ENCODE peak calls at places on chromosomes 12 and 14, in eight cellular contexts. One of them, this sample, is unnamed.

GRCh38 chr14:71143391-71144290 is 236.4 kb downstream of the PCNX1 start:
- DNase-seq in GM23338: no peak
- DNase-seq in mammary epithelial cell: peak; percentile 98
- DNase-seq in IMR-90: peak; percentile 80
- DNase-seq in gastrocnemius medialis: no peak
- DNase-seq in body of pancreas: no peak
- DNase-seq in stomach: no peak
- DNase-seq in HCT116: no peak
- DNase-seq in this sample: peak; percentile 97

GRCh38 chr12:75853621-75854020 is 178.0 kb downstream of the PHLDA1 start:
- DNase-seq in GM23338: no peak
- DNase-seq in mammary epithelial cell: no peak
- DNase-seq in IMR-90: no peak
- DNase-seq in gastrocnemius medialis: no peak
- DNase-seq in body of pancreas: no peak
- DNase-seq in stomach: no peak
- DNase-seq in HCT116: no peak
- DNase-seq in this sample: no peak

GRCh38 chr14:69428289-69428998 is 30.0 kb downstream of the SLC39A9 start:
- DNase-seq in GM23338: no peak
- DNase-seq in mammary epithelial cell: no peak
- DNase-seq in IMR-90: no peak
- DNase-seq in gastrocnemius medialis: no peak
- DNase-seq in body of pancreas: no peak
- DNase-seq in stomach: no peak
- DNase-seq in HCT116: no peak
- DNase-seq in this sample: no peak

GRCh38 chr12:15534322-15534721 is 212.0 kb downstream of the PTPRO start:
- DNase-seq in GM23338: no peak
- DNase-seq in mammary epithelial cell: no peak
- DNase-seq in IMR-90: peak; percentile 47
- DNase-seq in gastrocnemius medialis: no peak
- DNase-seq in body of pancreas: no peak
- DNase-seq in stomach: no peak
- DNase-seq in HCT116: no peak
- DNase-seq in this sample: no peak

GRCh38 chr12:67147447-67147846 is 121.7 kb upstream of the CAND1 start:
- DNase-seq in GM23338: no peak
- DNase-seq in mammary epithelial cell: no peak
- DNase-seq in IMR-90: no peak
- DNase-seq in gastrocnemius medialis: no peak
- DNase-seq in body of pancreas: no peak
- DNase-seq in stomach: no peak
- DNase-seq in HCT116: no peak
- DNase-seq in this sample: no peak

GRCh38 chr14:104970231-104971068 is 7.7 kb downstream of the AHNAK2 start:
- DNase-seq in GM23338: peak; percentile 59
- DNase-seq in mammary epithelial cell: peak; percentile 81
- DNase-seq in IMR-90: peak; percentile 81
- DNase-seq in gastrocnemius medialis: peak; percentile 43
- DNase-seq in body of pancreas: no peak
- DNase-seq in stomach: peak; percentile 40
- DNase-seq in HCT116: peak; percentile 56
- DNase-seq in this sample: peak; percentile 83

GRCh38 chr14:55297611-55298323 is 26.5 kb downstream of the FBXO34 start:
- DNase-seq in GM23338: peak; percentile 27
- DNase-seq in mammary epithelial cell: peak; percentile 67
- DNase-seq in IMR-90: no peak
- DNase-seq in gastrocnemius medialis: no peak
- DNase-seq in body of pancreas: peak; percentile 69
- DNase-seq in stomach: peak; percentile 72
- DNase-seq in HCT116: no peak
- DNase-seq in this sample: peak; percentile 35

GRCh38 chr12:118356809-118357326 is 15.8 kb downstream of the TAOK3 start:
- DNase-seq in GM23338: no peak
- DNase-seq in mammary epithelial cell: peak; percentile 78
- DNase-seq in IMR-90: peak; percentile 92
- DNase-seq in gastrocnemius medialis: no peak
- DNase-seq in body of pancreas: no peak
- DNase-seq in stomach: no peak
- DNase-seq in HCT116: no peak
- DNase-seq in this sample: peak; percentile 69

GRCh38 chr12:25266522-25266921 is 15.8 kb upstream of the KRAS start:
- DNase-seq in GM23338: no peak
- DNase-seq in mammary epithelial cell: no peak
- DNase-seq in IMR-90: peak; percentile 19
- DNase-seq in gastrocnemius medialis: no peak
- DNase-seq in body of pancreas: no peak
- DNase-seq in stomach: no peak
- DNase-seq in HCT116: no peak
- DNase-seq in this sample: no peak

GRCh38 chr14:63212776-63213500 is 8.7 kb downstream of the RHOJ start:
- DNase-seq in GM23338: no peak
- DNase-seq in mammary epithelial cell: no peak
- DNase-seq in IMR-90: no peak
- DNase-seq in gastrocnemius medialis: no peak
- DNase-seq in body of pancreas: no peak
- DNase-seq in stomach: no peak
- DNase-seq in HCT116: no peak
- DNase-seq in this sample: no peak

GRCh38 chr14:72891666-72892102 is 2.2 kb downstream of the DPF3 start:
- DNase-seq in GM23338: no peak
- DNase-seq in mammary epithelial cell: no peak
- DNase-seq in IMR-90: no peak
- DNase-seq in gastrocnemius medialis: no peak
- DNase-seq in body of pancreas: no peak
- DNase-seq in stomach: no peak
- DNase-seq in HCT116: no peak
- DNase-seq in this sample: no peak

GRCh38 chr12:80770958-80771357 is 54.2 kb downstream of the MYF5 start:
- DNase-seq in GM23338: no peak
- DNase-seq in mammary epithelial cell: no peak
- DNase-seq in IMR-90: no peak
- DNase-seq in gastrocnemius medialis: no peak
- DNase-seq in body of pancreas: no peak
- DNase-seq in stomach: no peak
- DNase-seq in HCT116: no peak
- DNase-seq in this sample: no peak

GRCh38 chr12:105418232-105418631 is 87.7 kb downstream of the C12orf75 start:
- DNase-seq in GM23338: peak; percentile 20
- DNase-seq in mammary epithelial cell: peak; percentile 83
- DNase-seq in IMR-90: peak; percentile 89
- DNase-seq in gastrocnemius medialis: no peak
- DNase-seq in body of pancreas: no peak
- DNase-seq in stomach: no peak
- DNase-seq in HCT116: no peak
- DNase-seq in this sample: peak; percentile 95

GRCh38 chr12:49389092-49389703 is 21.9 kb downstream of the SPATS2 start:
- DNase-seq in GM23338: peak; percentile 96
- DNase-seq in mammary epithelial cell: no peak
- DNase-seq in IMR-90: no peak
- DNase-seq in gastrocnemius medialis: no peak
- DNase-seq in body of pancreas: peak; percentile 19
- DNase-seq in stomach: peak; percentile 28
- DNase-seq in HCT116: no peak
- DNase-seq in this sample: no peak

GRCh38 chr12:119877639-119877948 is 474 bp upstream of the CIT start:
- DNase-seq in GM23338: no peak
- DNase-seq in mammary epithelial cell: no peak
- DNase-seq in IMR-90: no peak
- DNase-seq in gastrocnemius medialis: no peak
- DNase-seq in body of pancreas: no peak
- DNase-seq in stomach: no peak
- DNase-seq in HCT116: no peak
- DNase-seq in this sample: no peak

GRCh38 chr12:106174876-106175275 is 36.1 kb upstream of the NUAK1 start:
- DNase-seq in GM23338: no peak
- DNase-seq in mammary epithelial cell: no peak
- DNase-seq in IMR-90: peak; percentile 23
- DNase-seq in gastrocnemius medialis: no peak
- DNase-seq in body of pancreas: no peak
- DNase-seq in stomach: no peak
- DNase-seq in HCT116: no peak
- DNase-seq in this sample: no peak

GRCh38 chr12:2535583-2536187 is 259.1 kb upstream of the FKBP4 start:
- DNase-seq in GM23338: no peak
- DNase-seq in mammary epithelial cell: no peak
- DNase-seq in IMR-90: peak; percentile 20
- DNase-seq in gastrocnemius medialis: no peak
- DNase-seq in body of pancreas: no peak
- DNase-seq in stomach: no peak
- DNase-seq in HCT116: no peak
- DNase-seq in this sample: no peak

GRCh38 chr12:1500095-1500801 is 94.1 kb downstream of the FBXL14 start:
- DNase-seq in GM23338: no peak
- DNase-seq in mammary epithelial cell: no peak
- DNase-seq in IMR-90: peak; percentile 81
- DNase-seq in gastrocnemius medialis: no peak
- DNase-seq in body of pancreas: no peak
- DNase-seq in stomach: no peak
- DNase-seq in HCT116: no peak
- DNase-seq in this sample: no peak

DNA sequence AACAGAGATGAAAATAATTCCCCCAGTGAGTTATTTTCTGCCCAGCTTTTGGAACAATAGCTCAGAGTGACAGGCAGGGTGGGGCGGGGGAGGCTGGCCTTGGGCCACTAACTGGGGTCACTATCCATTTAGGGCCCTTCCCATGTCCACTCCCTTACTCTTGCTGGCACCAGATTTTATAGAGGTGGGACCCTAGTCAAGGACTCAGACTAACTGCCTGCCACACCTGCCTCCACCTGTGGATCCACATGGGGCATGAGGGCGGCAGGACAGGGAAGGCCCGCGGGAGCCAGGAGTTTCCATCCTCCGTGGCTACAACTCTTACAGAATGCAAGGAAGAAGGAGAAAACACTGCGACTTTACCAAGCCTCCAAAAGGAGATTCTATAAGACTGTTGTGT is 10.1 kb downstream of the VDR start:
- DNase-seq in GM23338: no peak
- DNase-seq in mammary epithelial cell: no peak
- DNase-seq in IMR-90: no peak
- DNase-seq in gastrocnemius medialis: no peak
- DNase-seq in body of pancreas: no peak
- DNase-seq in stomach: no peak
- DNase-seq in HCT116: no peak
- DNase-seq in this sample: no peak
- H3K4me1 ChIP-seq in GM23338: peaks cover 13% of the 10 kb centered on the region
- H3K4me1 ChIP-seq in mammary epithelial cell: peaks cover 49% of the 10 kb centered on the region
- H3K4me1 ChIP-seq in IMR-90: peaks cover 2% of the 10 kb centered on the region
- H3K4me1 ChIP-seq in gastrocnemius medialis: no peaks in the 10 kb centered on the region
- H3K4me1 ChIP-seq in body of pancreas: peaks cover 5% of the 10 kb centered on the region
- H3K4me1 ChIP-seq in stomach: no peaks in the 10 kb centered on the region
- H3K4me1 ChIP-seq in HCT116: peaks cover 2% of the 10 kb centered on the region
- H3K4me1 ChIP-seq in this sample: peaks cover 16% of the 10 kb centered on the region

DNA sequence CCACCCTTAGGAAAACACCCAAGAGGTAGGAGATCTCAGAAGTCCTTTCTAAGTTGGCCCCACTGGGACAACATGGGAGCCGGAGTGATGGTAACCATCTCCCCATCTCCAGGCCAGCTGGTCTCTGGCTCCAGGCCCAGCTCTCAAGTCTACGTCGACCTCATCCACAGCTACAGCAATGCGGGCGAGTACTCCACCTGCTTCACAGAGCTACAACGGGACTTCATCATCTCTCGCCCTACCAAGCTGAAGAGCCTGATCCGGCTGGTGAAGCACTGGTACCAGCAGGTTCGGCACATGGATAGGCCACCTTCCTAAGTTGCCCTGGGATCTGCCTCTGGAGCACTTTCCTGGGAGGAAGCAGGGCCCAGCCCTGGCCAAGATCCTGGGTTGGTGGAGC is 11.0 kb upstream of the OAS2 start:
- DNase-seq in GM23338: no peak
- DNase-seq in mammary epithelial cell: no peak
- DNase-seq in IMR-90: no peak
- DNase-seq in gastrocnemius medialis: no peak
- DNase-seq in body of pancreas: no peak
- DNase-seq in stomach: no peak
- DNase-seq in HCT116: no peak
- DNase-seq in this sample: no peak
- H3K27ac ChIP-seq in GM23338: no peak overlapping the region
- H3K27ac ChIP-seq in mammary epithelial cell: no peak overlapping the region
- H3K27ac ChIP-seq in IMR-90: no peak overlapping the region
- H3K27ac ChIP-seq in gastrocnemius medialis: no peak overlapping the region
- H3K27ac ChIP-seq in body of pancreas: no peak overlapping the region
- H3K27ac ChIP-seq in stomach: no peak overlapping the region
- H3K27ac ChIP-seq in HCT116: no peak overlapping the region
- H3K27ac ChIP-seq in this sample: no peak overlapping the region

DNA sequence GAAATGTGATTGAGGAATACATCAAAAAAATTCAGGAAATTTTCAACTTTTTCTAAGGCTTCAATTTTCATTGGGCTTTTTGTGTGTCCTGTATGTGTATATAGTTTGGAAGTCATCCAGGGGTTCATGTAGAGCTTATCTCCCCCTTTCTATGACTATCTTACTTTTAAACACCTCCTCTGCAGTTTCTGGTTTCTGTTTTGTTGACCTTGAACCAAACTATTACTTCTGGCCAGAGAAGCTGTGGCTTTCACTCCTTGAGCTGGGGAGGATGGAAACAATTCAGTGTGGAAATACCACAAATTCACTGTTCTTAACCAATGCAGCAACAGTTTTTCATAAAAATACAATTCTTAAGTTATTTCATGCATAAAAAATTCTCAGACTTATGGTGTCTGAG is 613.2 kb upstream of the SEL1L start:
- DNase-seq in GM23338: no peak
- DNase-seq in mammary epithelial cell: no peak
- DNase-seq in IMR-90: no peak
- DNase-seq in gastrocnemius medialis: no peak
- DNase-seq in body of pancreas: no peak
- DNase-seq in stomach: no peak
- DNase-seq in HCT116: no peak
- DNase-seq in this sample: no peak
- TF ChIP-seq CTCF in GM23338: no peak
- TF ChIP-seq CTCF in mammary epithelial cell: no peak
- TF ChIP-seq CTCF in IMR-90: no peak
- TF ChIP-seq CTCF in gastrocnemius medialis: no peak
- TF ChIP-seq CTCF in body of pancreas: no peak
- TF ChIP-seq CTCF in stomach: no peak
- TF ChIP-seq CTCF in HCT116: no peak
- TF ChIP-seq CTCF in this sample: no peak

DNA sequence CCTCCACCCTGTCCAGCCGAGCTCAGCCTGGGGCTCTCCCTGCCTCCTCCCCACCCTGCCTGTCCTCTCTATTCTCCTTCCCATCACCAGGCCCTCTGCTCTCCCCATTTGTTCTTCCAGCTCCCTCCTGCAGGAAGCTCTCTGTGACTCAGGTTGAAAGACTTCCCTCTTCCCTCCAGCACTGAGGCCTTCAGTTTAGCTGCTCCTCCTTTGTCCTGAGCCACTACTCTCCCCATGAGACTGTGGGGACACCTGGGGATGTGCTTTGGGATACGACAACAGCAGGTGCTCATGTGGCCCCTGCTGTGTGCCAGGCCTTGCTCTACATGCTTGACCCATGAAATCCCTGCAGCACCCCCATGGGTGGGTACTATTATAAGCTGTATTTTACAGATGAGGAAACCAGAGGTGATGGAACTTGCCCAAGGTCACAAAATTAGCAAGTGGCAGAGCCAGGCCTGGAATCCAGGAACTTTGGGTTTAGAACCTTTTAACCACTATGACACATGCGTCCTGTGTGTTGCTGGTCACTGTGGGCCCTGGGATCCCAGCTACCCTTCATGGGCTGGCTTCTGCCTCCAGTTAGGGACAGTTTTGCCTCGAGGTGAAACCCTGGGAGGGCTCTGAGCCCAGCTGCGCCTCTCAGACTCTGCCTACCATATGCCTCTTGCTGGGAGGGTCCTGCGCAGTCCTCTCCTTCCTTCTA is 5.5 kb downstream of the KRT80 start:
- DNase-seq in GM23338: no peak
- DNase-seq in mammary epithelial cell: peak; percentile 74
- DNase-seq in IMR-90: peak; percentile 87
- DNase-seq in gastrocnemius medialis: no peak
- DNase-seq in body of pancreas: no peak
- DNase-seq in stomach: no peak
- DNase-seq in HCT116: no peak
- DNase-seq in this sample: no peak
- H3K4me1 ChIP-seq in GM23338: peaks cover 13% of the 10 kb centered on the region
- H3K4me1 ChIP-seq in mammary epithelial cell: peaks cover 61% of the 10 kb centered on the region
- H3K4me1 ChIP-seq in IMR-90: peaks cover 66% of the 10 kb centered on the region
- H3K4me1 ChIP-seq in gastrocnemius medialis: peaks cover 4% of the 10 kb centered on the region
- H3K4me1 ChIP-seq in body of pancreas: peaks cover 20% of the 10 kb centered on the region
- H3K4me1 ChIP-seq in stomach: peaks cover 11% of the 10 kb centered on the region
- H3K4me1 ChIP-seq in HCT116: peaks cover 96% of the 10 kb centered on the region
- H3K4me1 ChIP-seq in this sample: peaks cover 41% of the 10 kb centered on the region